ENCODE peak calls at places on chromosomes 11 and 22, in four cellular contexts. R, P, T and S are unnamed samples. For H3K4me1, the result is how much of the 10 kb centered on the place peaks cover.

GRCh38 chr22:44678980-44679647 is 22.9 kb upstream of the PRR5 start:
- DNase-seq in R (no peak), P (no peak), T (no peak), S (no peak)

GRCh38 chr22:44369241-44369652 is 56.5 kb upstream of the SHISAL1 start:
- DNase-seq in R (no peak), P (no peak), T (peak), S (no peak)

GRCh38 chr11:1074244-1075221 is at the start of gene MUC2:
- DNase-seq in R (no peak), P (no peak), T (no peak), S (no peak)

GRCh38 chr11:61023086-61024035 is 51.9 kb downstream of the CD6 start:
- DNase-seq in R (no peak), P (no peak), T (no peak), S (no peak)

GRCh38 chr11:64526356-64526755 is 64.7 kb upstream of the SLC22A12 start:
- DNase-seq in R (no peak), P (no peak), T (no peak), S (no peak)

GRCh38 chr11:13769188-13769587 is 100.7 kb downstream of the FAR1 start:
- DNase-seq in R (no peak), P (no peak), T (no peak), S (no peak)

GRCh38 chr11:14637868-14638409 is 5.7 kb upstream of the PDE3B start:
- DNase-seq in R (no peak), P (no peak), T (peak), S (no peak)

GRCh38 chr11:103619480-103619879 is 417.0 kb upstream of the DDI1 start:
- DNase-seq in R (peak), P (peak), T (no peak), S (no peak)

GRCh38 chr11:90218606-90219005 is 4.2 kb downstream of the CHORDC1 start:
- DNase-seq in R (no peak), P (no peak), T (peak), S (no peak)

GRCh38 chr22:48943567-48944432 is 883.9 kb downstream of the BRD1 start:
- DNase-seq in R (no peak), P (peak), T (no peak), S (peak)

GRCh38 chr22:47196881-47197701 is 434.6 kb downstream of the TBC1D22A start:
- DNase-seq in R (no peak), P (no peak), T (no peak), S (no peak)

GRCh38 chr22:39643311-39644083 is 72.9 kb downstream of the CACNA1I start:
- DNase-seq in R (no peak), P (no peak), T (no peak), S (peak)

GRCh38 chr22:19842386-19843106 is 12.1 kb downstream of the GNB1L start:
- DNase-seq in R (no peak), P (no peak), T (no peak), S (no peak)

GRCh38 chr11:6926208-6927029 is at the start of gene ZNF215:
- DNase-seq in R (peak), P (peak), T (peak), S (peak)

GRCh38 chr11:20248345-20248744 is 88.1 kb upstream of the DBX1 start:
- DNase-seq in R (no peak), P (no peak), T (no peak), S (no peak)

GRCh38 chr11:111939836-111940604 is 2.9 kb downstream of the DIXDC1 start:
- DNase-seq in R (no peak), P (no peak), T (no peak), S (peak)

GRCh38 chr11:107482234-107482633 is 24.6 kb upstream of the CWF19L2 start:
- DNase-seq in R (peak), P (no peak), T (no peak), S (no peak)

GRCh38 chr22:17056058-17056457 is 28.7 kb upstream of the IL17RA start:
- DNase-seq in R (no peak), P (no peak), T (no peak), S (no peak)

GRCh38 chr11:85821636-85822035 is 10.7 kb upstream of the SYTL2 start:
- DNase-seq in R (no peak), P (no peak), T (no peak), S (peak)

GRCh38 chr11:128207861-128208321 is 379.5 kb downstream of the ETS1 start:
- DNase-seq in R (no peak), P (no peak), T (no peak), S (peak)

GRCh38 chr22:38923463-38924196 is 33.8 kb upstream of the APOBEC3A start:
- DNase-seq in R (no peak), P (no peak), T (peak), S (peak)

GRCh38 chr11:120188831-120189455 is 21.9 kb upstream of the OAF start:
- DNase-seq in R (no peak), P (no peak), T (no peak), S (no peak)

GRCh38 chr11:120601566-120601965 is 90.0 kb downstream of the GRIK4 start:
- DNase-seq in R (no peak), P (no peak), T (no peak), S (peak)

GRCh38 chr11:65468874-65469333 is 29.9 kb upstream of the MALAT1 start:
- DNase-seq in R (peak), P (peak), T (peak), S (peak)

GRCh38 chr11:32584921-32585320 is 1.3 kb downstream of the EIF3M start:
- DNase-seq in R (no peak), P (no peak), T (peak), S (peak)

GRCh38 chr11:131064373-131064991 is 148.2 kb upstream of the SNX19 start:
- DNase-seq in R (peak), P (peak), T (peak), S (peak)

GRCh38 chr11:98601181-98601773 is 419.5 kb upstream of the CNTN5 start:
- DNase-seq in R (peak), P (no peak), T (no peak), S (no peak)

GRCh38 chr11:122162095-122162494 is 46.1 kb upstream of the BLID start:
- DNase-seq in R (no peak), P (no peak), T (no peak), S (peak)

GRCh38 chr11:35109827-35110226 is 29.1 kb upstream of the CD44 start:
- DNase-seq in R (no peak), P (no peak), T (no peak), S (no peak)

GRCh38 chr11:113591122-113591521 is 115.0 kb downstream of the TMPRSS5 start:
- DNase-seq in R (no peak), P (no peak), T (no peak), S (no peak)

GRCh38 chr22:46078241-46079092 is 71.9 kb upstream of the PPARA start:
- DNase-seq in R (no peak), P (no peak), T (peak), S (peak)
- H3K4me1 ChIP-seq in R (under half), P (under half), T (half or more), S (under half)

DNA sequence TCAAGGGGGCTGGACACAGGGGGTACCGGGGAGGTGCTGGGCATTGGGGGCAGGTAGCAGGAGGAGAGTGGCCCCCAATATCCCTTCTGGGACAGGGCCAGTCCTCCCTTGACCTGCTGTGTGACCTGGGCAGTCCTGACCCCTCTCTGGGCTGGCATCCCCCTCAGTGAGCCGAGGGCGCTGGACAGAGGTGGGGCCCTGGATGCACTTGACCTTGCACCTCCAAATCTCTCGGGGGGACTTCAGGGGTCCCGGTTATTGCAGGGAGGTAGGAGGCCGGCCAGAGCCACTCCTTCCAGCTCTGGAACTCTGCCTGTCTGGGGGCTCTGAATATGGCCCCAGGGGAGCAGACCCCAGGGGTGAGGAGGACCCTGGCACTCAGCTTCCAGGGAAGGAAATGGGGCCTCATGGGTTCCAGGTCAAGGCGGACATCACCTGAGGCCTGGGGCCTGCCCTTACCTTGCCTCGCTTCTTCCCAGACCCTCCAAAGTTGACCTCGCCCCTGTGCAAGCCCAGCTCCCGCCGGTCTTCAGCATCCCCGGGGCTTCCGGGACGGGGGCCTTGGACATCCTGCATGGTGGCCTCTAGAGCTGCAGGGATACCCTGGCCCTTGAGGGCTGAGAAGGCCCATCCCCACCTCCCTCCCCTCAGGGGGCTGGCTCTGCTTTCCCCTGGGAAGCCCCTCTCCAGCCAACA is 21.7 kb downstream of the TRPM5 start:
- DNase-seq in R (no peak), P (no peak), T (no peak), S (no peak)
- TF ChIP-seq EZH2phosphoT487 in R (no peak), P (no peak), T (no peak), S (no peak)

GRCh38 chr11:26399336-26399735 is 67.4 kb downstream of the ANO3 start:
- DNase-seq in R (no peak), P (no peak), T (no peak), S (no peak)
- H3K4me1 ChIP-seq in R (under half), P (under half), T (under half), S (under half)

DNA sequence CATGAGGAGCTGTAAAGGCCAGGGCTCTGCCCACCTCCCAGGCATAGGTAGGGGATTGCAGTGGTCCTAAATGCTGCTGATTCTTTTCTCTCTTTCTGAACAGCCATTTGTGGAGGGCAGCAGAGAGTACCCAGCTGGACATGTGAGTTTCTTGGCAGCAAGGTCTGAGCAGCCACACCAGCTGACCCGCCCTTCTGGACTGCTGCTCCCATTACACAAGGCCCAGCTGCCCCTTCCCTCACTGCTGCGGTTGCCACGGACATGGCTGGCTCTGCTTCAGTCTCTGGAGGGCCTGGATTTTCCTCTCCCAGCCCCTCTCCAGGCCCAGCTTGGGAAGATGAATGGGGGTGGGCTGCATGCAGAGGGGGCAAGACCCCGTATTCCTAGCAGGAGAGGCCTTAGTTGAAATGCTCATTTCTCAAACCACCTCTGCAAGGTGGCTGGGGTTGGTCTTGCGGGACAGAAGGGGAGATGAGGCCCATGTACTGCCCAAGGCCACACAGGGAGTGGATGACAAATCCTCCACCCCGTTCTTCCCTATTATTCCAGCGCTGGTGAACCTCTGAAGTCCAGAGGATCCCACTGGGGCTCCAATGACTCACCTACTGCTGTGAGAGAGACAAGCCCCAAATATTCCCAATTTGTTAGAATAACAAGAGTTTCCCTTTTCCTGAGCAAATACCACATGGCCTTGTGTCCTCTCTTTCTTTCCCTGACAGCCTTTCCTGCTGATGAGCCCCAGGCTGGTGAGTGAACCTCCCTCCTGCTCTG is 4.7 kb downstream of the LGALS12 start:
- DNase-seq in R (no peak), P (no peak), T (no peak), S (peak)
- TF ChIP-seq EZH2phosphoT487 in R (no peak), P (no peak), T (no peak), S (no peak)

GRCh38 chr22:30304495-30305244 is 15.4 kb upstream of the CASTOR1 start:
- DNase-seq in R (no peak), P (peak), T (no peak), S (peak)
- H3K4me1 ChIP-seq in R (half or more), P (half or more), T (under half), S (under half)